ENCODE peak calls at places on chromosome 1, in six cellular contexts. O is substantia nigra, D is AG08395, C is GM04504, T is NCI-H460, Z is neural crest cell. L is an unnamed sample.

GRCh38 chr1:35769759-35770446 is at the start of gene CLSPN:
- DNase-seq in D (peak), O (peak), C (peak), Z (peak), T (peak), L (peak)

GRCh38 chr1:17259233-17259873 is 10.5 kb downstream of the PADI3 start:
- DNase-seq in C (no peak), T (no peak), O (no peak), Z (no peak), D (no peak), L (no peak)

GRCh38 chr1:10890391-10891073 is 94.1 kb upstream of the CASZ1 start:
- DNase-seq in D (no peak), C (no peak), Z (no peak), T (no peak), O (no peak), L (no peak)

GRCh38 chr1:156900019-156900718 is 6.7 kb downstream of the PEAR1 start:
- DNase-seq in Z (no peak), C (no peak), O (no peak), T (no peak), D (no peak), L (no peak)

GRCh38 chr1:183697814-183698590 is 44.9 kb upstream of the APOBEC4 start:
- DNase-seq in O (no peak), C (no peak), Z (no peak), D (no peak), T (no peak), L (no peak)

GRCh38 chr1:23196627-23197328 is 20.5 kb downstream of the HTR1D start:
- DNase-seq in T (peak), C (peak), O (no peak), D (peak), Z (no peak), L (no peak)

GRCh38 chr1:156874572-156874971 is 13.9 kb downstream of the NTRK1 start:
- DNase-seq in C (no peak), D (no peak), Z (no peak), T (no peak), O (no peak), L (no peak)

GRCh38 chr1:14810631-14811325 is 212.3 kb downstream of the KAZN start:
- DNase-seq in Z (no peak), O (no peak), D (peak), C (peak), T (no peak), L (no peak)

GRCh38 chr1:115194571-115194970 is 105.3 kb upstream of the TSPAN2 start:
- DNase-seq in O (no peak), D (no peak), Z (no peak), C (no peak), T (no peak), L (no peak)

GRCh38 chr1:232923739-232924386 is 26.5 kb upstream of the NTPCR start:
- DNase-seq in O (no peak), Z (no peak), C (peak), T (no peak), D (peak), L (peak)

GRCh38 chr1:87045757-87046422 is 131.5 kb downstream of the HS2ST1 start:
- DNase-seq in Z (no peak), D (no peak), T (no peak), O (no peak), C (no peak), L (peak)

GRCh38 chr1:227766015-227766634 is 30.9 kb downstream of the SNAP47 start:
- DNase-seq in C (no peak), T (no peak), Z (no peak), O (no peak), D (no peak), L (peak)

GRCh38 chr1:7232441-7232840 is 447.2 kb downstream of the CAMTA1 start:
- DNase-seq in C (no peak), O (no peak), Z (no peak), D (no peak), T (no peak), L (peak)

GRCh38 chr1:98502937-98503336 is 158.6 kb upstream of the SNX7 start:
- DNase-seq in D (no peak), O (no peak), T (no peak), C (no peak), Z (no peak), L (no peak)

GRCh38 chr1:161176468-161177111 is 717 bp downstream of the B4GALT3 start:
- DNase-seq in O (no peak), T (no peak), C (no peak), D (no peak), Z (no peak), L (no peak)

GRCh38 chr1:174956086-174956485 is 43.7 kb upstream of the CACYBP start:
- DNase-seq in Z (no peak), D (no peak), O (no peak), C (no peak), T (no peak), L (no peak)

GRCh38 chr1:246566808-246567154 is 525 bp downstream of the CNST start:
- DNase-seq in O (no peak), T (no peak), D (no peak), C (no peak), Z (no peak), L (no peak)

GRCh38 chr1:248696261-248696660 is 6.3 kb downstream of the OR14I1 start:
- DNase-seq in D (no peak), T (peak), O (no peak), C (no peak), Z (no peak), L (no peak)

GRCh38 chr1:119007672-119008482 is 19.7 kb upstream of the TBX15 start:
- DNase-seq in Z (no peak), T (no peak), D (no peak), O (no peak), C (no peak), L (no peak)

GRCh38 chr1:155698382-155699038 is 9.6 kb downstream of the DAP3 start:
- DNase-seq in T (no peak), C (peak), O (no peak), Z (no peak), D (peak), L (no peak)

GRCh38 chr1:183869671-183870070 is 64.8 kb downstream of the RGL1 start:
- DNase-seq in C (no peak), O (no peak), Z (no peak), T (no peak), D (no peak), L (no peak)

GRCh38 chr1:112390775-112391602 is 5.0 kb upstream of the CTTNBP2NL start:
- DNase-seq in Z (peak), D (peak), C (peak), O (peak), T (peak), L (peak)

GRCh38 chr1:39922139-39922757 is 20.5 kb upstream of the MYCL start:
- DNase-seq in T (no peak), C (no peak), Z (peak), O (no peak), D (no peak), L (no peak)

GRCh38 chr1:231419738-231420298 is 2.3 kb downstream of the EGLN1 start:
- DNase-seq in D (no peak), T (no peak), Z (no peak), O (no peak), C (no peak), L (no peak)

GRCh38 chr1:91798241-91798648 is 87.7 kb downstream of the TGFBR3 start:
- DNase-seq in T (no peak), C (no peak), Z (no peak), O (no peak), D (no peak), L (no peak)

L was measured in activated CD8-positive, alpha-beta memory T cell treated with anti-CD3 and anti-CD28 coated beads, Interleukin-2, amount 10 ng/mL, durations not matched to agents 7 days and 5 days.